ENCODE peak calls at places on chromosomes 2 and 18, in eight cellular contexts. S is GM12878, Y is type B pancreatic cell, E is astrocyte of the spinal cord, D is endodermal cell, X is psoas muscle, M is epithelial cell of esophagus, N is AG09319. L is an unnamed sample.

GRCh38 chr2:58702302-58702696 is 461.2 kb upstream of the FANCL start:
- DNase-seq in S (no peak), Y (no peak), E (peak; percentile 84), D (peak; percentile 70), X (no peak), M (peak; percentile 37), N (no peak), L (no peak)

GRCh38 chr2:120262150-120262549 is 9.5 kb downstream of the RALB start:
- DNase-seq in S (no peak), Y (no peak), E (no peak), D (no peak), X (no peak), M (peak; percentile 32), N (no peak), L (no peak)

GRCh38 chr18:35542356-35542755 is 39.2 kb upstream of the GALNT1 start:
- DNase-seq in S (no peak), Y (no peak), E (no peak), D (no peak), X (no peak), M (no peak), N (no peak), L (no peak)

GRCh38 chr2:14700753-14701152 is 68.2 kb downstream of the LRATD1 start:
- DNase-seq in S (no peak), Y (no peak), E (peak; percentile 70), D (no peak), X (no peak), M (no peak), N (peak; percentile 18), L (no peak)

GRCh38 chr2:215684448-215685217 is 248.8 kb upstream of the FN1 start:
- DNase-seq in S (no peak), Y (no peak), E (peak; percentile 65), D (no peak), X (no peak), M (peak; percentile 39), N (no peak), L (no peak)

GRCh38 chr2:127510073-127510472 is 16.2 kb downstream of the IWS1 start:
- DNase-seq in S (no peak), Y (no peak), E (no peak), D (no peak), X (no peak), M (peak; percentile 36), N (no peak), L (no peak)

GRCh38 chr2:159094173-159094737 is 125.8 kb downstream of the TANC1 start:
- DNase-seq in S (no peak), Y (no peak), E (peak; percentile 52), D (no peak), X (no peak), M (peak; percentile 52), N (peak; percentile 59), L (no peak)

GRCh38 chr18:22297008-22297407 is 120.7 kb downstream of the CTAGE1 start:
- DNase-seq in S (no peak), Y (no peak), E (no peak), D (no peak), X (no peak), M (no peak), N (no peak), L (no peak)

GRCh38 chr2:195656131-195656858 is 731 bp upstream of the SLC39A10 start:
- DNase-seq in S (no peak), Y (no peak), E (no peak), D (no peak), X (no peak), M (peak; percentile 90), N (no peak), L (no peak)

GRCh38 chr18:273525-273924 is 5.7 kb upstream of the THOC1 start:
- DNase-seq in S (no peak), Y (no peak), E (no peak), D (no peak), X (no peak), M (no peak), N (no peak), L (no peak)

GRCh38 chr2:567865-568638 is 109.2 kb downstream of the TMEM18 start:
- DNase-seq in S (no peak), Y (no peak), E (peak; percentile 64), D (no peak), X (no peak), M (peak; percentile 75), N (peak; percentile 84), L (no peak)

GRCh38 chr18:63859781-63860535 is 27.5 kb upstream of the SERPINB2 start:
- DNase-seq in S (no peak), Y (no peak), E (no peak), D (no peak), X (no peak), M (no peak), N (no peak), L (no peak)

GRCh38 chr2:55430536-55430935 is 10.9 kb upstream of the CCDC88A start:
- DNase-seq in S (no peak), Y (no peak), E (no peak), D (no peak), X (no peak), M (no peak), N (no peak), L (no peak)

GRCh38 chr2:204072443-204073324 is 136.1 kb downstream of the ICOS start:
- DNase-seq in S (no peak), Y (no peak), E (no peak), D (peak; percentile 90), X (no peak), M (peak; percentile 13), N (no peak), L (peak; percentile 33)

GRCh38 chr2:68083346-68083745 is 20.5 kb upstream of the C1D start:
- DNase-seq in S (no peak), Y (no peak), E (no peak), D (no peak), X (no peak), M (no peak), N (no peak), L (no peak)

GRCh38 chr2:109289823-109290222 is 160.8 kb downstream of the SH3RF3 start:
- DNase-seq in S (no peak), Y (no peak), E (no peak), D (no peak), X (no peak), M (no peak), N (no peak), L (no peak)

GRCh38 chr2:112967023-112967422 is 10.8 kb upstream of the IL36G start:
- DNase-seq in S (no peak), Y (no peak), E (no peak), D (no peak), X (no peak), M (no peak), N (no peak), L (no peak)

GRCh38 chr2:55883339-55883738 is 40.2 kb downstream of the EFEMP1 start:
- DNase-seq in S (no peak), Y (no peak), E (no peak), D (no peak), X (no peak), M (no peak), N (no peak), L (no peak)

GRCh38 chr18:77254711-77255110 is 5.1 kb downstream of the GALR1 start:
- DNase-seq in S (no peak), Y (no peak), E (no peak), D (peak; percentile 58), X (no peak), M (peak; percentile 41), N (no peak), L (no peak)

GRCh38 chr2:44420725-44421124 is 59.0 kb downstream of the CAMKMT start:
- DNase-seq in S (no peak), Y (no peak), E (no peak), D (no peak), X (no peak), M (no peak), N (no peak), L (no peak)

GRCh38 chr18:66640431-66640830 is 36.5 kb upstream of the CDH19 start:
- DNase-seq in S (no peak), Y (no peak), E (no peak), D (no peak), X (no peak), M (peak; percentile 59), N (no peak), L (no peak)

GRCh38 chr2:215028231-215028630 is 110.2 kb downstream of the ABCA12 start:
- DNase-seq in S (no peak), Y (no peak), E (peak; percentile 80), D (no peak), X (no peak), M (no peak), N (peak; percentile 2), L (no peak)

GRCh38 chr2:21043744-21044532 is at the start of gene APOB:
- DNase-seq in S (no peak), Y (no peak), E (no peak), D (peak; percentile 87), X (peak; percentile 55), M (no peak), N (no peak), L (peak; percentile 33)

DNA sequence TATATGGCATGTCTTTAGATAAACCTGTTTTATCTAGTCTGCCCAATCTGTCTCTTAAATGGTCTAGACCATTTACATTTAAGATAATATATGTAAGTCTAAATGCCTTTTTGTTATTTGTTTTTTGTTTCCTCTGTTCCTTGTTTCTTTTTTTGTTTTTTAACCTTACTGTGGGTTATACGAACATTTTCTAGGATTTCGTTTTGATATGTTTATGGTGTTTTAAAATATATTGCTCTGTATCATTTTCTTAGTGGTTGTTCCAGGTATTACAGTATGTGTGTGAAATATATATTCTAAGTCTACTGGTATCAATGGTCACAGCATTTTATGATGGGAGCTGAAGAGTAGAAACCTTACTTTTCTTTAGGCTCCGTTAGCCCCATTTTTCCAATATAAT is 13.4 kb downstream of the BCL2L11 start:
- DNase-seq in S (no peak), Y (no peak), E (no peak), D (no peak), X (no peak), M (no peak), N (no peak), L (no peak)
- TF ChIP-seq CTCF in S (no peak), Y (peak; percentile 65), E (no peak), D (peak; percentile 57), X (peak; percentile 20), M (no peak), N (no peak), L (peak; percentile 53)

GRCh38 chr2:51335072-51336058 is 303.4 kb upstream of the NRXN1 start:
- DNase-seq in S (no peak), Y (no peak), E (no peak), D (no peak), X (no peak), M (no peak), N (no peak), L (no peak)
- TF ChIP-seq CTCF in S (no peak), Y (no peak), E (no peak), D (peak; percentile 69), X (no peak), M (no peak), N (no peak), L (no peak)

GRCh38 chr2:236284208-236284607 is 20.0 kb upstream of the ASB18 start:
- DNase-seq in S (no peak), Y (no peak), E (no peak), D (no peak), X (no peak), M (no peak), N (no peak), L (no peak)
- TF ChIP-seq CTCF in S (no peak), Y (no peak), E (no peak), D (no peak), X (no peak), M (no peak), N (no peak), L (no peak)

DNA sequence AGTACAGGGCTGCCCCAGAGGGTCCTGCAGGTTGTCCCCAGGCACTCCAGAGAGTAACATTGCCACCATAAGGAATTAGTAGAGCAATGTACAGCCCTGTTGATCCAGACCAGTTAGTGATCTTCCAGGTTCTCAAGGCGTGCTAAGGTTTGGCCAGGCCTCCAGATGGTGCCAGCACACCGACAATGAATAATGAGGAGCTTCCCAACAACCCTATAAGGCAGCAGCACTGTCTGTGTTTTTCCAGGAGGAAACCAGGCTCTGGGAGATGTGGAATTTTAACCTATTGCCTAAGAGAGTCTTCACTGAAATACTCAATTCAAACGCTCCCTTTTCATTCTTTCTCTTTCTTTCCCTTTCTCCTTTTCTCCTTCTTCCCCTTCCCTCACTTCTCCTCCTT is 122.1 kb downstream of the MGAT5 start:
- DNase-seq in S (no peak), Y (no peak), E (peak; percentile 56), D (peak; percentile 58), X (no peak), M (peak; percentile 71), N (no peak), L (no peak)
- TF ChIP-seq CTCF in S (no peak), Y (no peak), E (peak; percentile 37), D (peak; percentile 66), X (peak; percentile 21), M (peak; percentile 73), N (peak; percentile 5), L (no peak)